ENCODE peak calls at places on chromosomes 6 and 20, in five cellular contexts. One of them, this sample, is unnamed.

GRCh38 chr6:130178692-130179091 is 44.1 kb downstream of the SAMD3 start:
- DNase-seq in A172: peak
- DNase-seq in left ventricle myocardium inferior: no peak
- DNase-seq in mesendoderm: peak
- DNase-seq in neural crest cell: no peak
- DNase-seq in this sample: no peak

GRCh38 chr20:50911030-50911429 is 20.2 kb downstream of the ADNP start:
- DNase-seq in A172: no peak
- DNase-seq in mesendoderm: no peak
- DNase-seq in left ventricle myocardium inferior: no peak
- DNase-seq in neural crest cell: no peak
- DNase-seq in this sample: no peak

GRCh38 chr20:25139061-25139705 is 56.3 kb upstream of the ENTPD6 start:
- DNase-seq in neural crest cell: no peak
- DNase-seq in mesendoderm: peak
- DNase-seq in A172: no peak
- DNase-seq in left ventricle myocardium inferior: no peak
- DNase-seq in this sample: no peak

GRCh38 chr20:43564993-43565757 is 6.3 kb downstream of the SGK2 start:
- DNase-seq in left ventricle myocardium inferior: no peak
- DNase-seq in A172: no peak
- DNase-seq in neural crest cell: no peak
- DNase-seq in mesendoderm: no peak
- DNase-seq in this sample: no peak

GRCh38 chr6:14001329-14002012 is 76.7 kb downstream of the RNF182 start:
- DNase-seq in A172: peak
- DNase-seq in neural crest cell: no peak
- DNase-seq in mesendoderm: no peak
- DNase-seq in left ventricle myocardium inferior: no peak
- DNase-seq in this sample: no peak

GRCh38 chr6:13615802-13616140 is 636 bp downstream of the NOL7 start:
- DNase-seq in mesendoderm: peak
- DNase-seq in neural crest cell: peak
- DNase-seq in left ventricle myocardium inferior: peak
- DNase-seq in A172: peak
- DNase-seq in this sample: peak

GRCh38 chr6:26195376-26195923 is 108.2 kb downstream of the HFE start:
- DNase-seq in mesendoderm: peak
- DNase-seq in left ventricle myocardium inferior: peak
- DNase-seq in neural crest cell: peak
- DNase-seq in A172: peak
- DNase-seq in this sample: peak

GRCh38 chr6:52416629-52417151 is 3.5 kb upstream of the EFHC1 start:
- DNase-seq in left ventricle myocardium inferior: no peak
- DNase-seq in neural crest cell: peak
- DNase-seq in A172: peak
- DNase-seq in mesendoderm: peak
- DNase-seq in this sample: no peak

GRCh38 chr20:34112600-34113061 is 588 bp upstream of the EIF2S2 start:
- DNase-seq in A172: peak
- DNase-seq in left ventricle myocardium inferior: no peak
- DNase-seq in mesendoderm: peak
- DNase-seq in neural crest cell: peak
- DNase-seq in this sample: no peak

GRCh38 chr6:381742-382461 is 9.7 kb upstream of the IRF4 start:
- DNase-seq in neural crest cell: no peak
- DNase-seq in A172: no peak
- DNase-seq in left ventricle myocardium inferior: no peak
- DNase-seq in mesendoderm: no peak
- DNase-seq in this sample: no peak

GRCh38 chr6:108736832-108737231 is 111.4 kb upstream of the ARMC2 start:
- DNase-seq in left ventricle myocardium inferior: no peak
- DNase-seq in A172: peak
- DNase-seq in mesendoderm: peak
- DNase-seq in neural crest cell: no peak
- DNase-seq in this sample: no peak

GRCh38 chr6:26126394-26127221 is 39.4 kb downstream of the HFE start:
- DNase-seq in left ventricle myocardium inferior: no peak
- DNase-seq in A172: no peak
- DNase-seq in neural crest cell: no peak
- DNase-seq in mesendoderm: no peak
- DNase-seq in this sample: no peak

GRCh38 chr6:123829302-123829953 is 25.8 kb downstream of the NKAIN2 start:
- DNase-seq in neural crest cell: no peak
- DNase-seq in A172: peak
- DNase-seq in left ventricle myocardium inferior: no peak
- DNase-seq in mesendoderm: peak
- DNase-seq in this sample: no peak

GRCh38 chr6:38371312-38371672 is 268.4 kb downstream of the BTBD9 start:
- DNase-seq in neural crest cell: no peak
- DNase-seq in left ventricle myocardium inferior: no peak
- DNase-seq in mesendoderm: no peak
- DNase-seq in A172: no peak
- DNase-seq in this sample: no peak

This sample was measured in psoas muscle.